ENCODE peak calls at places on chromosomes 2 and 18, in six cellular contexts. One of them, this sample, is unnamed.

GRCh38 chr2:166000401-166000800 is 46.8 kb upstream of the TTC21B start:
- DNase-seq in naive thymus-derived CD8-positive, alpha-beta T cell: no peak
- DNase-seq in RKO: no peak
- DNase-seq in stimulated activated CD8-positive, alpha-beta memory T cell treated with anti-CD3 and anti-CD28 coated beads, Interleukin-2, amount 100 ng/mL, for 48 hours: no peak
- DNase-seq in aorta: no peak
- DNase-seq in T-cell: no peak
- DNase-seq in this sample: no peak

GRCh38 chr18:47895565-47896250 is 34.8 kb downstream of the SMAD2 start:
- DNase-seq in T-cell: no peak
- DNase-seq in RKO: no peak
- DNase-seq in stimulated activated CD8-positive, alpha-beta memory T cell treated with anti-CD3 and anti-CD28 coated beads, Interleukin-2, amount 100 ng/mL, for 48 hours: no peak
- DNase-seq in naive thymus-derived CD8-positive, alpha-beta T cell: no peak
- DNase-seq in aorta: no peak
- DNase-seq in this sample: no peak

GRCh38 chr2:64609229-64609994 is 44.3 kb downstream of the SERTAD2 start:
- DNase-seq in T-cell: peak; percentile 68
- DNase-seq in RKO: no peak
- DNase-seq in aorta: peak; percentile 80
- DNase-seq in stimulated activated CD8-positive, alpha-beta memory T cell treated with anti-CD3 and anti-CD28 coated beads, Interleukin-2, amount 100 ng/mL, for 48 hours: peak; percentile 61
- DNase-seq in naive thymus-derived CD8-positive, alpha-beta T cell: peak; percentile 50
- DNase-seq in this sample: peak; percentile 39

GRCh38 chr18:46298511-46298910 is 194.3 kb downstream of the HAUS1 start:
- DNase-seq in T-cell: no peak
- DNase-seq in aorta: no peak
- DNase-seq in RKO: no peak
- DNase-seq in stimulated activated CD8-positive, alpha-beta memory T cell treated with anti-CD3 and anti-CD28 coated beads, Interleukin-2, amount 100 ng/mL, for 48 hours: no peak
- DNase-seq in naive thymus-derived CD8-positive, alpha-beta T cell: no peak
- DNase-seq in this sample: no peak

GRCh38 chr2:121710470-121711170 is 26.1 kb downstream of the NIFK start:
- DNase-seq in RKO: no peak
- DNase-seq in T-cell: no peak
- DNase-seq in stimulated activated CD8-positive, alpha-beta memory T cell treated with anti-CD3 and anti-CD28 coated beads, Interleukin-2, amount 100 ng/mL, for 48 hours: no peak
- DNase-seq in naive thymus-derived CD8-positive, alpha-beta T cell: no peak
- DNase-seq in aorta: no peak
- DNase-seq in this sample: no peak

GRCh38 chr2:197803033-197803444 is 1.4 kb upstream of the PLCL1 start:
- DNase-seq in aorta: no peak
- DNase-seq in stimulated activated CD8-positive, alpha-beta memory T cell treated with anti-CD3 and anti-CD28 coated beads, Interleukin-2, amount 100 ng/mL, for 48 hours: no peak
- DNase-seq in T-cell: no peak
- DNase-seq in RKO: peak; percentile 61
- DNase-seq in naive thymus-derived CD8-positive, alpha-beta T cell: peak; percentile 54
- DNase-seq in this sample: peak; percentile 66

GRCh38 chr2:220077488-220077887 is 450.1 kb downstream of the SLC4A3 start:
- DNase-seq in aorta: no peak
- DNase-seq in naive thymus-derived CD8-positive, alpha-beta T cell: no peak
- DNase-seq in RKO: no peak
- DNase-seq in stimulated activated CD8-positive, alpha-beta memory T cell treated with anti-CD3 and anti-CD28 coated beads, Interleukin-2, amount 100 ng/mL, for 48 hours: no peak
- DNase-seq in T-cell: no peak
- DNase-seq in this sample: peak; percentile 96

GRCh38 chr18:67410671-67411070 is 105.8 kb downstream of the DSEL start:
- DNase-seq in T-cell: no peak
- DNase-seq in stimulated activated CD8-positive, alpha-beta memory T cell treated with anti-CD3 and anti-CD28 coated beads, Interleukin-2, amount 100 ng/mL, for 48 hours: no peak
- DNase-seq in aorta: no peak
- DNase-seq in naive thymus-derived CD8-positive, alpha-beta T cell: no peak
- DNase-seq in RKO: no peak
- DNase-seq in this sample: peak; percentile 38

GRCh38 chr2:32058130-32058529 is 5.2 kb upstream of the SPAST start:
- DNase-seq in T-cell: no peak
- DNase-seq in RKO: peak; percentile 34
- DNase-seq in naive thymus-derived CD8-positive, alpha-beta T cell: no peak
- DNase-seq in stimulated activated CD8-positive, alpha-beta memory T cell treated with anti-CD3 and anti-CD28 coated beads, Interleukin-2, amount 100 ng/mL, for 48 hours: no peak
- DNase-seq in aorta: no peak
- DNase-seq in this sample: peak; percentile 51

GRCh38 chr2:179313057-179313456 is 48.4 kb upstream of the SESTD1 start:
- DNase-seq in aorta: no peak
- DNase-seq in RKO: no peak
- DNase-seq in T-cell: no peak
- DNase-seq in naive thymus-derived CD8-positive, alpha-beta T cell: no peak
- DNase-seq in stimulated activated CD8-positive, alpha-beta memory T cell treated with anti-CD3 and anti-CD28 coated beads, Interleukin-2, amount 100 ng/mL, for 48 hours: no peak
- DNase-seq in this sample: no peak

GRCh38 chr2:57371186-57371585 is 675.4 kb upstream of the VRK2 start:
- DNase-seq in T-cell: no peak
- DNase-seq in stimulated activated CD8-positive, alpha-beta memory T cell treated with anti-CD3 and anti-CD28 coated beads, Interleukin-2, amount 100 ng/mL, for 48 hours: no peak
- DNase-seq in naive thymus-derived CD8-positive, alpha-beta T cell: no peak
- DNase-seq in aorta: no peak
- DNase-seq in RKO: no peak
- DNase-seq in this sample: peak; percentile 20

GRCh38 chr2:177610813-177611212 is 218.2 kb downstream of the AGPS start:
- DNase-seq in aorta: no peak
- DNase-seq in RKO: no peak
- DNase-seq in T-cell: no peak
- DNase-seq in naive thymus-derived CD8-positive, alpha-beta T cell: no peak
- DNase-seq in stimulated activated CD8-positive, alpha-beta memory T cell treated with anti-CD3 and anti-CD28 coated beads, Interleukin-2, amount 100 ng/mL, for 48 hours: no peak
- DNase-seq in this sample: no peak

GRCh38 chr18:45197526-45197970 is 417.7 kb upstream of the SLC14A2 start:
- DNase-seq in T-cell: no peak
- DNase-seq in RKO: no peak
- DNase-seq in naive thymus-derived CD8-positive, alpha-beta T cell: no peak
- DNase-seq in stimulated activated CD8-positive, alpha-beta memory T cell treated with anti-CD3 and anti-CD28 coated beads, Interleukin-2, amount 100 ng/mL, for 48 hours: no peak
- DNase-seq in aorta: no peak
- DNase-seq in this sample: peak; percentile 75

GRCh38 chr2:229425573-229425972 is 154.5 kb upstream of the PID1 start:
- DNase-seq in RKO: no peak
- DNase-seq in stimulated activated CD8-positive, alpha-beta memory T cell treated with anti-CD3 and anti-CD28 coated beads, Interleukin-2, amount 100 ng/mL, for 48 hours: no peak
- DNase-seq in T-cell: no peak
- DNase-seq in aorta: no peak
- DNase-seq in naive thymus-derived CD8-positive, alpha-beta T cell: no peak
- DNase-seq in this sample: peak; percentile 51

GRCh38 chr18:50186385-50186784 is 8.6 kb downstream of the MYO5B start:
- DNase-seq in RKO: no peak
- DNase-seq in T-cell: no peak
- DNase-seq in aorta: no peak
- DNase-seq in naive thymus-derived CD8-positive, alpha-beta T cell: no peak
- DNase-seq in stimulated activated CD8-positive, alpha-beta memory T cell treated with anti-CD3 and anti-CD28 coated beads, Interleukin-2, amount 100 ng/mL, for 48 hours: no peak
- DNase-seq in this sample: no peak

GRCh38 chr2:68653034-68653433 is 9.7 kb downstream of the PROKR1 start:
- DNase-seq in stimulated activated CD8-positive, alpha-beta memory T cell treated with anti-CD3 and anti-CD28 coated beads, Interleukin-2, amount 100 ng/mL, for 48 hours: no peak
- DNase-seq in T-cell: no peak
- DNase-seq in naive thymus-derived CD8-positive, alpha-beta T cell: no peak
- DNase-seq in RKO: no peak
- DNase-seq in aorta: no peak
- DNase-seq in this sample: no peak

GRCh38 chr18:36089001-36089400 is 21.6 kb upstream of the RPRD1A start:
- DNase-seq in stimulated activated CD8-positive, alpha-beta memory T cell treated with anti-CD3 and anti-CD28 coated beads, Interleukin-2, amount 100 ng/mL, for 48 hours: no peak
- DNase-seq in naive thymus-derived CD8-positive, alpha-beta T cell: no peak
- DNase-seq in RKO: no peak
- DNase-seq in T-cell: no peak
- DNase-seq in aorta: no peak
- DNase-seq in this sample: no peak

GRCh38 chr2:176415156-176415870 is 146.1 kb downstream of the MTX2 start:
- DNase-seq in RKO: no peak
- DNase-seq in stimulated activated CD8-positive, alpha-beta memory T cell treated with anti-CD3 and anti-CD28 coated beads, Interleukin-2, amount 100 ng/mL, for 48 hours: no peak
- DNase-seq in aorta: no peak
- DNase-seq in T-cell: no peak
- DNase-seq in naive thymus-derived CD8-positive, alpha-beta T cell: no peak
- DNase-seq in this sample: no peak

GRCh38 chr2:175039031-175039430 is 33.9 kb upstream of the CHN1 start:
- DNase-seq in aorta: no peak
- DNase-seq in RKO: no peak
- DNase-seq in stimulated activated CD8-positive, alpha-beta memory T cell treated with anti-CD3 and anti-CD28 coated beads, Interleukin-2, amount 100 ng/mL, for 48 hours: no peak
- DNase-seq in T-cell: no peak
- DNase-seq in naive thymus-derived CD8-positive, alpha-beta T cell: no peak
- DNase-seq in this sample: no peak

GRCh38 chr2:114009125-114009923 is 119.4 kb downstream of the ACTR3 start:
- DNase-seq in aorta: no peak
- DNase-seq in RKO: no peak
- DNase-seq in T-cell: no peak
- DNase-seq in naive thymus-derived CD8-positive, alpha-beta T cell: no peak
- DNase-seq in stimulated activated CD8-positive, alpha-beta memory T cell treated with anti-CD3 and anti-CD28 coated beads, Interleukin-2, amount 100 ng/mL, for 48 hours: no peak
- DNase-seq in this sample: no peak

GRCh38 chr18:76494541-76495403 is at the start of gene ZNF516:
- DNase-seq in T-cell: no peak
- DNase-seq in aorta: peak; percentile 66
- DNase-seq in naive thymus-derived CD8-positive, alpha-beta T cell: peak; percentile 29
- DNase-seq in stimulated activated CD8-positive, alpha-beta memory T cell treated with anti-CD3 and anti-CD28 coated beads, Interleukin-2, amount 100 ng/mL, for 48 hours: no peak
- DNase-seq in RKO: peak; percentile 37
- DNase-seq in this sample: no peak

GRCh38 chr2:78309460-78309859 is 716.0 kb upstream of the REG3G start:
- DNase-seq in RKO: no peak
- DNase-seq in stimulated activated CD8-positive, alpha-beta memory T cell treated with anti-CD3 and anti-CD28 coated beads, Interleukin-2, amount 100 ng/mL, for 48 hours: no peak
- DNase-seq in T-cell: no peak
- DNase-seq in naive thymus-derived CD8-positive, alpha-beta T cell: no peak
- DNase-seq in aorta: no peak
- DNase-seq in this sample: no peak

GRCh38 chr2:55869637-55870325 is 53.8 kb downstream of the EFEMP1 start:
- DNase-seq in RKO: no peak
- DNase-seq in stimulated activated CD8-positive, alpha-beta memory T cell treated with anti-CD3 and anti-CD28 coated beads, Interleukin-2, amount 100 ng/mL, for 48 hours: no peak
- DNase-seq in aorta: peak; percentile 49
- DNase-seq in T-cell: no peak
- DNase-seq in naive thymus-derived CD8-positive, alpha-beta T cell: no peak
- DNase-seq in this sample: peak; percentile 68

GRCh38 chr2:177711472-177712276 is 319.1 kb downstream of the AGPS start:
- DNase-seq in aorta: no peak
- DNase-seq in stimulated activated CD8-positive, alpha-beta memory T cell treated with anti-CD3 and anti-CD28 coated beads, Interleukin-2, amount 100 ng/mL, for 48 hours: no peak
- DNase-seq in RKO: no peak
- DNase-seq in T-cell: no peak
- DNase-seq in naive thymus-derived CD8-positive, alpha-beta T cell: no peak
- DNase-seq in this sample: no peak

GRCh38 chr18:56447972-56448371 is 190.4 kb downstream of the TXNL1 start:
- DNase-seq in aorta: no peak
- DNase-seq in naive thymus-derived CD8-positive, alpha-beta T cell: no peak
- DNase-seq in RKO: no peak
- DNase-seq in T-cell: no peak
- DNase-seq in stimulated activated CD8-positive, alpha-beta memory T cell treated with anti-CD3 and anti-CD28 coated beads, Interleukin-2, amount 100 ng/mL, for 48 hours: no peak
- DNase-seq in this sample: no peak